ENCODE peak calls at places on chromosomes 6 and 20, in five cellular contexts. E is esophagus squamous epithelium, L is ascending aorta, S is ovary, B is transverse colon. K is an unnamed sample.

GRCh38 chr6:117653949-117654348 is 21.3 kb upstream of the NUS1 start:
- DNase-seq in E (no peak), L (no peak), S (no peak), B (no peak), K (no peak)

GRCh38 chr6:40555092-40555491 is 32.1 kb downstream of the LRFN2 start:
- DNase-seq in E (no peak), L (no peak), S (no peak), B (no peak), K (no peak)

GRCh38 chr6:96659084-96659845 is 96.3 kb downstream of the FHL5 start:
- DNase-seq in E (no peak), L (no peak), S (no peak), B (no peak), K (peak; percentile 1)

GRCh38 chr6:155426408-155426945 is 29.2 kb downstream of the NOX3 start:
- DNase-seq in E (no peak), L (no peak), S (no peak), B (no peak), K (peak; percentile 55)

GRCh38 chr6:132495604-132496079 is 17.3 kb downstream of the STX7 start:
- DNase-seq in E (no peak), L (no peak), S (no peak), B (no peak), K (no peak)

GRCh38 chr6:148969679-148970078 is 222.8 kb downstream of the UST start:
- DNase-seq in E (no peak), L (no peak), S (no peak), B (peak; percentile 39), K (no peak)

GRCh38 chr20:41617059-41617921 is 887 bp downstream of the CHD6 start:
- DNase-seq in E (no peak), L (no peak), S (peak; percentile 32), B (peak; percentile 35), K (peak; percentile 22)

GRCh38 chr20:64188682-64189529 is 24.7 kb downstream of the MYT1 start:
- DNase-seq in E (no peak), L (no peak), S (no peak), B (peak; percentile 12), K (peak; percentile 46)

GRCh38 chr6:88179692-88180091 is 13.5 kb upstream of the CNR1 start:
- DNase-seq in E (no peak), L (no peak), S (no peak), B (no peak), K (no peak)

GRCh38 chr6:138036955-138037592 is 70.1 kb downstream of the PERP start:
- DNase-seq in E (no peak), L (no peak), S (no peak), B (no peak), K (peak; percentile 90)

GRCh38 chr6:17536586-17536985 is 63.5 kb upstream of the FAM8A1 start:
- DNase-seq in E (no peak), L (no peak), S (no peak), B (no peak), K (no peak)

GRCh38 chr6:23600118-23600517 is 525.9 kb upstream of the NRSN1 start:
- DNase-seq in E (no peak), L (no peak), S (no peak), B (no peak), K (peak; percentile 5)

GRCh38 chr6:35328108-35328723 is 14.1 kb upstream of the PPARD start:
- DNase-seq in E (no peak), L (no peak), S (no peak), B (no peak), K (no peak)

GRCh38 chr6:35330541-35331119 is 11.7 kb upstream of the PPARD start:
- DNase-seq in E (no peak), L (no peak), S (no peak), B (no peak), K (no peak)

GRCh38 chr6:35327349-35328027 is 14.9 kb upstream of the PPARD start:
- DNase-seq in E (no peak), L (peak; percentile 77), S (peak; percentile 32), B (peak; percentile 76), K (peak; percentile 68)
- TF ChIP-seq CTCF in E (peak; percentile 61), L (peak; percentile 64), S (peak; percentile 30), B (peak; percentile 51), K (peak; percentile 72)

GRCh38 chr20:38727602-38728236 is 3.4 kb downstream of the SLC32A1 start:
- DNase-seq in E (no peak), L (no peak), S (no peak), B (no peak), K (no peak)

GRCh38 chr20:38726849-38727601 is 2.7 kb downstream of the SLC32A1 start:
- DNase-seq in E (no peak), L (no peak), S (no peak), B (no peak), K (no peak)

GRCh38 chr20:38728911-38729642 is 4.8 kb downstream of the SLC32A1 start:
- DNase-seq in E (no peak), L (no peak), S (no peak), B (no peak), K (no peak)

GRCh38 chr20:38729767-38730166 is 5.5 kb downstream of the SLC32A1 start:
- DNase-seq in E (no peak), L (no peak), S (no peak), B (no peak), K (no peak)

GRCh38 chr20:38728237-38728761 is 4.0 kb downstream of the SLC32A1 start:
- DNase-seq in E (no peak), L (no peak), S (no peak), B (no peak), K (no peak)
- H3K4me3 ChIP-seq in E (no peak overlapping the region), L (no peak overlapping the region), S (no peak overlapping the region), B (no peak overlapping the region), K (no peak overlapping the region)

GRCh38 chr6:39224523-39225182 is 4.6 kb downstream of the KCNK5 start:
- DNase-seq in E (no peak), L (no peak), S (peak; percentile 40), B (peak; percentile 66), K (no peak)

GRCh38 chr6:39224058-39224457 is 5.2 kb downstream of the KCNK5 start:
- DNase-seq in E (no peak), L (no peak), S (no peak), B (no peak), K (no peak)

GRCh38 chr6:39226606-39227300 is 2.5 kb downstream of the KCNK5 start:
- DNase-seq in E (no peak), L (no peak), S (no peak), B (no peak), K (no peak)

GRCh38 chr6:39225946-39226437 is 3.3 kb downstream of the KCNK5 start:
- DNase-seq in E (no peak), L (no peak), S (no peak), B (no peak), K (no peak)

DNA sequence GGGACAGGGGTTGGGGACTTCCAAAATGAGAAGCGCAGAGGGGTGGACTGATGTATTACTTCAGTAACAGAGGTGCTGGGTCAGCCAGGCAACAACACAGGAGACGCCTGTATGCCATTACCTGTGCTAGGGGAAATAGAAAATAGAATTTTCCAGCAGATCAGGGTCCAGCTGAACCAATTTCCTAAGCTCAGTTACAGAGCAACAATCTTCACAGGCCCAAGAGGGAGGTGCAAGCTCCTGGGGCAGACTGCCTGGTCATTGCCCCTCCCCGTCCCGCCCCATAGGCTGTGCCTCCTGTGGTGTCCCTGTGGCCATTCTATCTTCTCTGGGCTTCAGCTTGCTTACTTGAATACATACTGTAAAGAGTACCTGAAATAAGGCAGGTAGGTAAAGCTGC is 3.7 kb downstream of the KCNK5 start:
- DNase-seq in E (no peak), L (no peak), S (no peak), B (peak; percentile 76), K (no peak)
- TF ChIP-seq CTCF in E (no peak), L (no peak), S (no peak), B (no peak), K (no peak)

GRCh38 chr6:168133707-168134398 is 54.8 kb upstream of the FRMD1 start:
- DNase-seq in E (no peak), L (no peak), S (no peak), B (no peak), K (no peak)

GRCh38 chr6:168131464-168132415 is 52.7 kb upstream of the FRMD1 start:
- DNase-seq in E (no peak), L (no peak), S (no peak), B (no peak), K (no peak)

GRCh38 chr6:168133186-168133585 is 54.2 kb upstream of the FRMD1 start:
- DNase-seq in E (no peak), L (peak; percentile 64), S (peak; percentile 60), B (no peak), K (no peak)

GRCh38 chr6:168130683-168131371 is 51.8 kb upstream of the FRMD1 start:
- DNase-seq in E (no peak), L (no peak), S (no peak), B (no peak), K (no peak)

GRCh38 chr6:168132531-168133184 is 53.6 kb upstream of the FRMD1 start:
- DNase-seq in E (no peak), L (no peak), S (peak; percentile 45), B (no peak), K (no peak)
- H3K4me3 ChIP-seq in E (peak overlapping the region; percentile 13), L (peak overlapping the region; percentile 57), S (peak overlapping the region; percentile 25), B (peak overlapping the region; percentile 16), K (no peak overlapping the region)

GRCh38 chr20:406200-407096 is 1.7 kb upstream of the RBCK1 start:
- DNase-seq in E (no peak), L (no peak), S (no peak), B (no peak), K (no peak)

GRCh38 chr20:408843-409696 is 971 bp downstream of the RBCK1 start:
- DNase-seq in E (no peak), L (no peak), S (no peak), B (no peak), K (no peak)

GRCh38 chr20:409697-410559 is 1.8 kb downstream of the RBCK1 start:
- DNase-seq in E (no peak), L (no peak), S (no peak), B (peak; percentile 55), K (no peak)

GRCh38 chr20:407953-408842 is at the start of gene RBCK1:
- DNase-seq in E (no peak), L (peak; percentile 89), S (peak; percentile 86), B (peak; percentile 89), K (peak; percentile 77)

GRCh38 chr20:407097-407952 is 774 bp upstream of the RBCK1 start:
- DNase-seq in E (no peak), L (peak; percentile 81), S (peak; percentile 69), B (peak; percentile 80), K (peak; percentile 80)
- TF ChIP-seq CTCF in E (peak; percentile 35), L (peak; percentile 28), S (no peak), B (peak; percentile 37), K (peak; percentile 16)

DNA sequence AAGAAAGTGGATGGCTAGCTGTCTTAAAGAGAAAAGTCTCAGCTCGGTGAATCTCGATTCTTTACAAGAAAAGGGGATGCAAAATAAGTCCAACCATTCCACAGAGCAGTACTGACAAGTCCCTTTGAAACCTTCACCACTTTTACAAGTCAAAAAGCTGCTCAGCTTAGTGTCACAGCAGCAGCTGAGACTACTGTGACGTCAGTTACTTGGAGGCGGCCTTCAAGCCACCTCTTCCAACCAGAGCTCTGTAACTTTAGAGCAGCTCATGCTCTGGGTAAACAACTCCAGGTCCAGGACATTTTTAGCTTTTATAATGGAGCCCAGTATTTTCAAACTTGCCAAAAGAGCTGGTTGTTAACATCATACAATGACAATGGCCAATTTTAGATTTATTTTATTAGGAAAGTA is at the start of gene KIAA0408:
- DNase-seq in E (no peak), L (peak; percentile 88), S (peak; percentile 70), B (peak; percentile 51), K (peak; percentile 30)
- H3K4me3 ChIP-seq in E (peak within 1 kb of the TSS; percentile 23), L (peak within 1 kb of the TSS; percentile 55), S (peak within 1 kb of the TSS; percentile 31), B (peak within 1 kb of the TSS; percentile 41), K (no peak within 1 kb of the TSS)